ENCODE peak calls at places on chromosomes 1 and 21, in four cellular contexts. K, Q, D and I are unnamed samples.
A peak's percentile ranks its signal among the peaks of the same experiment; 100 is the strongest.

GRCh38 chr1:211472724-211473123 is 19.2 kb downstream of the RD3 start:
- DNase-seq in K (no peak), Q (no peak), D (no peak), I (no peak)

GRCh38 chr1:9184749-9185148 is 49.8 kb upstream of the H6PD start:
- DNase-seq in K (no peak), Q (no peak), D (no peak), I (no peak)

GRCh38 chr1:153990468-153991150 is at the start of gene RPS27:
- DNase-seq in K (peak; percentile 97), Q (peak; percentile 97), D (peak; percentile 91), I (peak; percentile 99)

GRCh38 chr1:186113454-186113853 is 261.6 kb downstream of the TPR start:
- DNase-seq in K (no peak), Q (no peak), D (no peak), I (no peak)

GRCh38 chr1:109204484-109204883 is 9.2 kb upstream of the SARS1 start:
- DNase-seq in K (no peak), Q (no peak), D (no peak), I (no peak)

GRCh38 chr1:152037920-152038658 is 1.3 kb upstream of the S100A11 start:
- DNase-seq in K (no peak), Q (no peak), D (no peak), I (no peak)

GRCh38 chr1:17438176-17438976 is 1.1 kb downstream of the RCC2 start:
- DNase-seq in K (peak; percentile 59), Q (peak; percentile 48), D (peak; percentile 44), I (peak; percentile 47)

GRCh38 chr1:230026139-230026538 is 40.9 kb upstream of the GALNT2 start:
- DNase-seq in K (no peak), Q (no peak), D (no peak), I (no peak)

GRCh38 chr1:30407862-30408580 is 315.4 kb downstream of the MATN1 start:
- DNase-seq in K (peak; percentile 83), Q (no peak), D (peak; percentile 2), I (no peak)

GRCh38 chr21:31222142-31222541 is 121.9 kb downstream of the TIAM1 start:
- DNase-seq in K (peak; percentile 84), Q (peak; percentile 59), D (no peak), I (peak; percentile 76)

GRCh38 chr1:231862611-231863010 is 236.0 kb downstream of the DISC1 start:
- DNase-seq in K (no peak), Q (no peak), D (no peak), I (no peak)

GRCh38 chr1:44447051-44447806 is 42.2 kb downstream of the RNF220 start:
- DNase-seq in K (no peak), Q (no peak), D (no peak), I (peak; percentile 53)

GRCh38 chr1:108051625-108052382 is 86.8 kb upstream of the VAV3 start:
- DNase-seq in K (no peak), Q (no peak), D (no peak), I (peak; percentile 30)

GRCh38 chr1:214425723-214426419 is 125.5 kb downstream of the PTPN14 start:
- DNase-seq in K (peak; percentile 43), Q (no peak), D (no peak), I (no peak)

GRCh38 chr1:55446351-55446750 is 231.2 kb upstream of the USP24 start:
- DNase-seq in K (peak; percentile 83), Q (no peak), D (no peak), I (peak; percentile 41)

GRCh38 chr1:4083171-4084052 is 183.3 kb upstream of the C1orf174 start:
- DNase-seq in K (no peak), Q (no peak), D (no peak), I (no peak)

GRCh38 chr1:91226741-91227140 is 177.9 kb downstream of the HFM1 start:
- DNase-seq in K (no peak), Q (no peak), D (no peak), I (no peak)

GRCh38 chr1:66929289-66929688 is 4.5 kb downstream of the MIER1 start:
- DNase-seq in K (no peak), Q (no peak), D (no peak), I (no peak)

GRCh38 chr1:188170446-188170845 is 1341.7 kb downstream of the PLA2G4A start:
- DNase-seq in K (no peak), Q (no peak), D (no peak), I (no peak)

GRCh38 chr1:30452925-30453324 is 270.5 kb downstream of the MATN1 start:
- DNase-seq in K (no peak), Q (no peak), D (no peak), I (no peak)

GRCh38 chr1:244005455-244005854 is 45.6 kb upstream of the ZBTB18 start:
- DNase-seq in K (no peak), Q (no peak), D (no peak), I (no peak)

GRCh38 chr1:39452540-39452939 is 38.9 kb upstream of the BMP8A start:
- DNase-seq in K (no peak), Q (no peak), D (no peak), I (no peak)

GRCh38 chr1:178727014-178727895 is 2.2 kb downstream of the RALGPS2 start:
- DNase-seq in K (peak; percentile 15), Q (peak; percentile 38), D (no peak), I (no peak)

GRCh38 chr1:201217146-201217545 is 26.5 kb downstream of the IGFN1 start:
- DNase-seq in K (no peak), Q (no peak), D (no peak), I (no peak)

GRCh38 chr1:1305300-1306069 is 2.2 kb downstream of the ACAP3 start:
- DNase-seq in K (peak; percentile 73), Q (peak; percentile 71), D (peak; percentile 77), I (peak; percentile 75)

GRCh38 chr1:152907686-152908601 is at the start of gene IVL:
- DNase-seq in K (peak; percentile 14), Q (no peak), D (no peak), I (no peak)

GRCh38 chr1:32538887-32539583 is at the start of gene ZBTB8A:
- DNase-seq in K (peak; percentile 68), Q (peak; percentile 66), D (peak; percentile 38), I (peak; percentile 56)

GRCh38 chr1:1237874-1238701 is 6.1 kb downstream of the B3GALT6 start:
- DNase-seq in K (no peak), Q (no peak), D (no peak), I (no peak)

GRCh38 chr1:36865080-36865900 is 169.0 kb downstream of the GRIK3 start:
- DNase-seq in K (no peak), Q (no peak), D (no peak), I (no peak)

GRCh38 chr1:159854101-159854692 is 8.3 kb downstream of the VSIG8 start:
- DNase-seq in K (peak; percentile 57), Q (peak; percentile 57), D (peak; percentile 79), I (peak; percentile 50)

GRCh38 chr1:53619811-53620619 is 118.9 kb downstream of the GLIS1 start:
- DNase-seq in K (peak; percentile 42), Q (peak; percentile 18), D (no peak), I (peak; percentile 14)

GRCh38 chr21:26437326-26438009 is 135.6 kb downstream of the CYYR1 start:
- DNase-seq in K (peak; percentile 62), Q (peak; percentile 19), D (no peak), I (peak; percentile 13)

GRCh38 chr1:109803901-109804331 is 40.2 kb upstream of the EPS8L3 start:
- DNase-seq in K (peak; percentile 43), Q (no peak), D (peak; percentile 5), I (no peak)

GRCh38 chr1:64941466-64942117 is 24.8 kb downstream of the JAK1 start:
- DNase-seq in K (no peak), Q (no peak), D (no peak), I (no peak)

GRCh38 chr1:204114606-204115005 is 37.2 kb downstream of the ETNK2 start:
- DNase-seq in K (no peak), Q (no peak), D (no peak), I (no peak)

DNA sequence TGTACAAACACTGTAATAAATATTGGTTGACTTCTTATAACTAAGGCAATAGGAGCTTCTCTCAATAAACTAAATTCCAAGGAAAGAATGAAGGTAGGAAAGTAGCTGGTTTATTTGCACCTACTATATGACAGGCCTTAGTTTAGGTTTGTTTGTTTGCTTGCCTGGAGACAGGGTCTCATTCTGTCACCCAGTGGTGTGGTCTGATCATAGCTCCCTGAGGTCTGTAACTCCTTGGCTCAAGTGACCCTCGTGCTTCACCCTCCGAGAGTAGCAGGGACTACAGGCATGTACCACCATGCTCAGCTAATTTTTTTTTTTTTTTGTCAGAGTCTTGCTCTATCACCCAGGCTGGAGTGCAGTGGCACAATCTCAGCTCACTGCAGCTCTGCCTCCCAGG is 1.9 kb upstream of the EDARADD start:
- DNase-seq in K (no peak), Q (no peak), D (no peak), I (no peak)
- TF ChIP-seq CTCF in K (no peak), Q (no peak), D (no peak), I (no peak)

DNA sequence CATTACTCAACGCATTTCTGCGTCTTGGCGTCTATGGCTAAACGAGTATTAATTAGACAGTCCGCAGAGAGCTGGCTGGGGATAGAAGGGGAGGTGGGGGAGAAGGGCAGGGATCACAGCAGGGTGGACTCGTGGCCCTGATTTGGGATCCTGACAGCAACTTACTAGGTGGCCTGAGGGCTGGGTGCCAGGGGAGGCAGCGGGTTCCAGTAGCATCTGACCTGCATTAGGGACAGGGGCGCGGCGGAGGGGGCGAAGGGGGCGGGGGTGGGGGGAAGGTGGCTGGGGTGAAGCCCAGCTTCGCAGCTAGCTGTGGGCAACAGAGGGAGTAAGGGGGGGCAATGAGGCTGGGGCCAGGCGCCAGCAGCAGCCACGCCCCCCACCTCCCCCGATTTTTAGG is 1.0 kb upstream of the BACE2 start:
- DNase-seq in K (no peak), Q (no peak), D (peak; percentile 12), I (no peak)
- H3K4me3 ChIP-seq in K (peak overlapping the region; percentile 59), Q (peak overlapping the region; percentile 71), D (peak overlapping the region; percentile 70), I (peak overlapping the region; percentile 60)

DNA sequence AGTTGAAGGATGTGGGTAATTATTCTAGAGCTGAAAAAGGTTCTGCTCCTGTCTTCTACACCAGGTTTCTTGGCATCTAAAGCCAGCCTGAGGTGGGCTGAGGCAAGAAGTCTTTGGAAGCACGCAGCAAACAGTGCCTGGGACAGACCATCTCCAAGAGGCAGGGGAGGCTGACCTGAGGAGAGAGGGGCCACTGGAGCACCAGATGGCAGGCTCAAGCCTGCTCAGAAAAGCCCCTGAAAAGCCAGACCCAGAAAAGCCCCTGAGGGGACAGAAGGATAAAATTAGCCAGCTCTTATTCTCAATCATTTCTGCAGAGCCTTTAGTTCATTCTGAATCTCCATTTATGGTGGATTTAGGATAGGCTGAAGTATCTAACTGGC is 17.1 kb downstream of the FCRL4 start:
- DNase-seq in K (no peak), Q (no peak), D (no peak), I (no peak)
- TF ChIP-seq CTCF in K (no peak), Q (no peak), D (no peak), I (no peak)

GRCh38 chr1:222926566-222926965 is 111.7 kb downstream of the DISP1 start:
- DNase-seq in K (peak; percentile 88), Q (peak; percentile 73), D (peak; percentile 25), I (peak; percentile 32)

GRCh38 chr1:222931018-222931417 is 116.2 kb downstream of the DISP1 start:
- DNase-seq in K (peak; percentile 58), Q (peak; percentile 27), D (no peak), I (peak; percentile 46)

GRCh38 chr1:222930097-222930496 is 115.3 kb downstream of the DISP1 start:
- DNase-seq in K (no peak), Q (no peak), D (no peak), I (no peak)

GRCh38 chr1:222924140-222924706 is 109.4 kb downstream of the DISP1 start:
- DNase-seq in K (no peak), Q (no peak), D (no peak), I (no peak)

DNA sequence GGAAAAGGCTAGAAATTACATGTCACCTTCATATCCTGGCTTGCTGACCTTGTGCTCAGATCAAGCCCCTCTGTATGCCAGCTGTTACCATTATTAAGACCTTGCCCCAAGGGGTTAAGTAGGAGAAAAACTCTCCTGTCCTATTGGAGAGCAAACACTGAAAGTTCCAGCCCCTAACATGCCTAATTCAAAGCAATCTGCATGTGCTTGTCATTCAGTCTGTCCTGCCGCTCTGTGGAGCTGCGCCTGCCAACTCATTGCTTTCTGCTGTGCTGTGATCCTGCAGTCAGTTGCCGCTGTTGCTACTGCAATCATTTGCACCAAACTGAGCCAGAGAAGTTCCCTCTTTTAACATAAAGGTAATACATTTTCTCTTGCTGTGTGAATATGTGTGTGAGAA is 113.4 kb downstream of the DISP1 start:
- DNase-seq in K (peak; percentile 38), Q (peak; percentile 45), D (peak; percentile 56), I (peak; percentile 88)
- H3K4me3 ChIP-seq in K (no peak overlapping the region), Q (no peak overlapping the region), D (peak overlapping the region; percentile 12), I (peak overlapping the region; percentile 47)